ENCODE peak calls at places on chromosomes 13 and 19, in eight cellular contexts. Z, K, D, E, R, S, U and T are unnamed samples.

GRCh38 chr19:53772943-53773342 is 51.2 kb downstream of the NLRP12 start:
- DNase-seq in K (no peak), S (no peak), R (peak), D (no peak), U (peak), E (no peak), Z (peak), T (no peak)

GRCh38 chr13:43815204-43815603 is 28.4 kb upstream of the ENOX1 start:
- DNase-seq in K (no peak), U (no peak), S (no peak), D (no peak), Z (no peak), R (no peak), E (no peak), T (no peak)

GRCh38 chr19:372306-372890 is 27.8 kb upstream of the MIER2 start:
- DNase-seq in D (no peak), K (no peak), R (no peak), U (no peak), Z (no peak), S (peak), E (no peak), T (peak)

GRCh38 chr19:33771308-33772101 is 25.2 kb upstream of the KCTD15 start:
- DNase-seq in S (peak), R (no peak), D (no peak), Z (no peak), K (peak), U (peak), E (no peak), T (peak)

GRCh38 chr19:10074153-10074552 is 12.0 kb upstream of the SHFL start:
- DNase-seq in K (no peak), U (no peak), S (no peak), E (no peak), D (no peak), Z (peak), R (no peak), T (no peak)

GRCh38 chr13:52345048-52345447 is 60.9 kb downstream of the THSD1 start:
- DNase-seq in R (no peak), U (no peak), E (no peak), D (no peak), Z (no peak), K (no peak), S (no peak), T (no peak)

GRCh38 chr13:63409791-63410351 is 1994.2 kb upstream of the PCDH20 start:
- DNase-seq in Z (no peak), R (no peak), D (no peak), S (no peak), U (no peak), E (no peak), K (no peak), T (no peak)

GRCh38 chr19:39926170-39926755 is 8.2 kb downstream of the FCGBP start:
- DNase-seq in E (no peak), R (no peak), Z (no peak), K (no peak), S (no peak), D (no peak), U (no peak), T (no peak)

GRCh38 chr19:32914879-32915278 is 45.3 kb upstream of the SLC7A9 start:
- DNase-seq in S (no peak), R (no peak), K (no peak), U (no peak), Z (no peak), D (no peak), E (no peak), T (no peak)

GRCh38 chr19:33905937-33906577 is 109.4 kb downstream of the KCTD15 start:
- DNase-seq in K (peak), U (peak), R (no peak), D (peak), S (peak), E (no peak), Z (no peak), T (no peak)

GRCh38 chr19:11538232-11539036 is at the start of gene CNN1:
- DNase-seq in E (peak), R (no peak), S (peak), K (peak), U (peak), Z (no peak), D (no peak), T (no peak)
- TF ChIP-seq POLR2AphosphoS5 in E (peak), R (no peak), S (peak), K (no peak), U (peak), Z (no peak), D (no peak), T (no peak)

GRCh38 chr19:12648088-12648487 is 18.5 kb downstream of the MAN2B1 start:
- DNase-seq in U (no peak), S (no peak), D (no peak), R (no peak), K (peak), Z (no peak), E (no peak), T (no peak)
- TF ChIP-seq CTCF in U (no peak), S (no peak), D (no peak), R (peak), K (peak), Z (no peak), E (peak), T (no peak)

DNA sequence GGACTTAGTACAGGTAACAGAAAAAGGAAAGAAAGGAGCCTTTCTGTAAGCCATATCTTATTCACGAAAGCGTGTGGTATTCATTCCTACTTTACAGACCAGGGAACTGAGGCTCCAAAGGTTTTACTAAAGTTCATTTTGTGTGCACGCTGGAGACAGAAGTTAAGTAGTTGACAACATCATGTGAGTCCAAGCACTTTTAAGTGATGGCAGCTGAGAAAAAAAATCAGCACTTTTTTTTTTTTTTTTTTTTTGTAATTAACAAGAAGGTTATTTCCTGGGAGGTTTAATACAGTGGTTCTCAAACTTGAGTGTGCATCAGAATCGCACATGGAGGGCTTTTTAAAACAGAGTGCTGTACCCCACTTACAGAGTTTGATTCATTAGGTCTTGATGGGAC is 2.0 kb downstream of the DNAJC3 start:
- DNase-seq in S (no peak), K (no peak), R (no peak), D (no peak), U (no peak), E (no peak), Z (no peak), T (no peak)
- H3K4me3 ChIP-seq in S (no peak), K (no peak), R (peak), D (peak), U (no peak), E (no peak), Z (no peak), T (peak)

GRCh38 chr13:19981685-19982238 is 23.2 kb downstream of the ZMYM2 start:
- DNase-seq in Z (no peak), D (no peak), R (no peak), S (no peak), K (no peak), E (no peak), U (no peak), T (no peak)
- TF ChIP-seq POLR2AphosphoS5 in Z (no peak), D (no peak), R (no peak), S (no peak), K (no peak), E (no peak), U (no peak), T (no peak)

GRCh38 chr13:92535222-92536006 is 691.2 kb upstream of the GPC6 start:
- DNase-seq in S (no peak), Z (no peak), D (no peak), U (no peak), E (no peak), R (no peak), K (no peak), T (no peak)

DNA sequence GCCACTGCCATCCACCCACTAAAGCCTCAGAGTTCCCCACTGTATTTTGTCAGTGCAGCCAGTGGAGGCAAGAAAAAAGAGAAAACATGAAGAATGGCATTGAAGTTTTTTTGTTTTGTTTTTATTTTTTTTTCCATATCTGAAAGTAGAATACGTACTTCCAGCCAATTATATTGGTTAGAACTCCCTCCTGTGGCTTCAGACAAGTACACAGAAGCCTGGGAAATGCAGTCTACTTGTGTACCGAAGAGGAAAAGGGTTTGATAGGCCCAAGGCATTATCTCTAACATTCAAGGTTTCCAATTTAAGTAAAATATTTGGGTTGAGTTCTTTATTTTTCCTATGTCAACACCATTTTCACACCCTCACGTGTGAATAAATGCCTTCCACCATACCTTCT is 696.2 kb upstream of the GPC6 start:
- DNase-seq in K (no peak), E (no peak), S (no peak), U (no peak), R (no peak), D (no peak), Z (no peak), T (no peak)
- TF ChIP-seq CTCF in K (no peak), E (no peak), S (no peak), U (no peak), R (no peak), D (no peak), Z (no peak), T (peak)

DNA sequence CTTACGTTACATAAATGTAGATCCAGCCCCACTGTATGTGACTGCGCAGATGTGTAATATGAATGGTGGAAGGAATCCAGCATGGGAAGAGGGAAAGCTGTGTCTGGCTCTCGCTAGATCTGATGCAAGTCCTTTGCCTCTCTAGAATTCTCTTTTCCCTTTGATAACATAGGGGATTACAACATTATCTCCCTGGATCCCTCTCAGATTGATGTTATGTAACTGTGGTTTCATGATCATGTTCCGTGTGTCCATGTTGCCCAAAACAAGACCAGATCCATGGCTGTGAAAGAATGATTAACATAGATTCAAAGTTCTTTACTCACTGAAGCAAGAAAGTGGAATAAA is 184.0 kb upstream of the UBL3 start:
- DNase-seq in K (no peak), S (no peak), U (no peak), R (no peak), E (no peak), Z (no peak), D (no peak), T (no peak)
- H3K4me3 ChIP-seq in K (no peak), S (no peak), U (no peak), R (no peak), E (no peak), Z (no peak), D (no peak), T (no peak)